ENCODE peak calls at places on chromosome 3, in five cellular contexts. One of them, this sample, is unnamed.

GRCh38 chr3:183513046-183513706 is 42.3 kb downstream of the KLHL6 start:
- DNase-seq in left ventricle myocardium inferior: no peak
- DNase-seq in adrenal gland: no peak
- DNase-seq in Karpas-422: peak; percentile 78
- DNase-seq in small intestine: no peak
- DNase-seq in this sample: no peak

GRCh38 chr3:189529889-189530288 is 101.3 kb upstream of the TP63 start:
- DNase-seq in left ventricle myocardium inferior: no peak
- DNase-seq in Karpas-422: no peak
- DNase-seq in small intestine: no peak
- DNase-seq in adrenal gland: no peak
- DNase-seq in this sample: no peak

GRCh38 chr3:71492566-71492965 is 91.0 kb downstream of the FOXP1 start:
- DNase-seq in left ventricle myocardium inferior: no peak
- DNase-seq in small intestine: no peak
- DNase-seq in Karpas-422: peak; percentile 65
- DNase-seq in adrenal gland: no peak
- DNase-seq in this sample: no peak

GRCh38 chr3:141414141-141414689 is 45.9 kb downstream of the ZBTB38 start:
- DNase-seq in adrenal gland: peak; percentile 64
- DNase-seq in left ventricle myocardium inferior: no peak
- DNase-seq in Karpas-422: no peak
- DNase-seq in small intestine: no peak
- DNase-seq in this sample: no peak

GRCh38 chr3:196994056-196994455 is 25.4 kb upstream of the PIGZ start:
- DNase-seq in left ventricle myocardium inferior: no peak
- DNase-seq in small intestine: no peak
- DNase-seq in Karpas-422: no peak
- DNase-seq in adrenal gland: no peak
- DNase-seq in this sample: no peak

GRCh38 chr3:182315313-182315712 is 478.0 kb upstream of the ATP11B start:
- DNase-seq in adrenal gland: no peak
- DNase-seq in left ventricle myocardium inferior: no peak
- DNase-seq in small intestine: no peak
- DNase-seq in Karpas-422: no peak
- DNase-seq in this sample: no peak

GRCh38 chr3:15812183-15812582 is 14.4 kb upstream of the ANKRD28 start:
- DNase-seq in Karpas-422: peak; percentile 75
- DNase-seq in adrenal gland: no peak
- DNase-seq in small intestine: no peak
- DNase-seq in left ventricle myocardium inferior: no peak
- DNase-seq in this sample: no peak

GRCh38 chr3:121111914-121112612 is 204.1 kb downstream of the STXBP5L start:
- DNase-seq in left ventricle myocardium inferior: no peak
- DNase-seq in adrenal gland: no peak
- DNase-seq in small intestine: no peak
- DNase-seq in Karpas-422: no peak
- DNase-seq in this sample: no peak

GRCh38 chr3:13133471-13133981 is 60.3 kb upstream of the IQSEC1 start:
- DNase-seq in Karpas-422: no peak
- DNase-seq in adrenal gland: peak; percentile 81
- DNase-seq in small intestine: no peak
- DNase-seq in left ventricle myocardium inferior: no peak
- DNase-seq in this sample: no peak

GRCh38 chr3:32424581-32425250 is 33.1 kb downstream of the CMTM7 start:
- DNase-seq in left ventricle myocardium inferior: no peak
- DNase-seq in Karpas-422: no peak
- DNase-seq in adrenal gland: no peak
- DNase-seq in small intestine: no peak
- DNase-seq in this sample: no peak

GRCh38 chr3:32423534-32423933 is 31.9 kb downstream of the CMTM7 start:
- DNase-seq in small intestine: no peak
- DNase-seq in Karpas-422: no peak
- DNase-seq in adrenal gland: no peak
- DNase-seq in left ventricle myocardium inferior: no peak
- DNase-seq in this sample: no peak

GRCh38 chr3:32422943-32423342 is 31.3 kb downstream of the CMTM7 start:
- DNase-seq in small intestine: no peak
- DNase-seq in Karpas-422: no peak
- DNase-seq in adrenal gland: no peak
- DNase-seq in left ventricle myocardium inferior: no peak
- DNase-seq in this sample: no peak

GRCh38 chr3:32421991-32422859 is 30.6 kb downstream of the CMTM7 start:
- DNase-seq in Karpas-422: no peak
- DNase-seq in small intestine: peak; percentile 59
- DNase-seq in adrenal gland: peak; percentile 93
- DNase-seq in left ventricle myocardium inferior: peak; percentile 91
- DNase-seq in this sample: peak; percentile 80

DNA sequence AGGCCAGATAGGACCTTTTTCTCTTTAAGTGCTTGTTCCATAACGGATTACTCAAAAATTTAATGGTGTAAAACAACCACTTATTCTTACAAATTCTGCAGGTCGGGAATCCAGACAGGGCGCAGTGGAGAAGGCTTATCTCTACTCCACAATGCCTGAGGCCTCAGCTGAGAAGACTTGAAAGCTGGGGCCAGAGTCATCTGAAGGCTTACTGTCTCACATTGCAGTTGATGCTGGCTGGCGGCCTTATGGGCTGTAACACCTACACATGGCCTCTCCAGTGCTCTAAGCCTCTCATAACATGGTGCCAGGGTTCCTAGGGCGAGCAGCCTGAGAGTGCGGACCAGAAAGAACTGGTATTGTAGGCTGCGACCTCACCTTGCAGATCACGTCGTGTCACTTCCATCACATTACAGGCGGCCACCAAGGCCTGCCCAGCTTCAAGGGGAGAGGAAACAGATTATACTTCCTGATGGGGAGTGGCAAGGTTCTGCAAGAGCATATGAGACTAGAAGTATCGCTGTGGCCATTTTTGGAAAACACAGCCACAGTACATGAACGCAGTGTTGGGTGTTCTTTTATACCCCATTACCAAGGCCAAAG is 32.4 kb downstream of the CMTM7 start:
- DNase-seq in adrenal gland: no peak
- DNase-seq in Karpas-422: no peak
- DNase-seq in small intestine: peak; percentile 36
- DNase-seq in left ventricle myocardium inferior: no peak
- DNase-seq in this sample: no peak
- H3K27ac ChIP-seq in adrenal gland: no peak overlapping the region
- H3K27ac ChIP-seq in Karpas-422: no peak overlapping the region
- H3K27ac ChIP-seq in small intestine: peak overlapping the region; percentile 59
- H3K27ac ChIP-seq in left ventricle myocardium inferior: no peak overlapping the region
- H3K27ac ChIP-seq in this sample: no peak overlapping the region

DNA sequence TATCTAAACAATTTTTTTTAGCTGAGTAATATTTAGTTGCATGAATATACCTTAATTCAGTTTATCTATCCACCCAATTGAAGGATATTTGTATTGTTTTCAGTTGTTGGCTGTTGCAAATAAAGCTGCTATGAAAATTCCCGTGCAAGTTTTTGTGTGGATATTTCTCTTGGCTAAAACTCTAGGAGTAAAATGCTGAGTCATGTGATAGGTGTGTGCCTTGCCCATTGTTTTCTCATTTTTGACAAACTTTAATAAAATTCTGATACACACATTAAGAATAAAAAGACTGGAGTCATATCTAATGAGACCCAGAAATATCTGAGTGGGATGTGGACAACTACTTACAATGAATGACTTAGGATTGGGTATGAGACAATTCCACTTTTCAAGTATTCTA is 78.6 kb downstream of the MDFIC2 start:
- DNase-seq in adrenal gland: no peak
- DNase-seq in left ventricle myocardium inferior: no peak
- DNase-seq in small intestine: no peak
- DNase-seq in Karpas-422: no peak
- DNase-seq in this sample: no peak
- H3K9me3 ChIP-seq in adrenal gland: no peaks in the 10 kb centered on the region
- H3K9me3 ChIP-seq in left ventricle myocardium inferior: peaks cover 6% of the 10 kb centered on the region
- H3K9me3 ChIP-seq in small intestine: no peaks in the 10 kb centered on the region
- H3K9me3 ChIP-seq in Karpas-422: no peaks in the 10 kb centered on the region
- H3K9me3 ChIP-seq in this sample: no peaks in the 10 kb centered on the region

DNA sequence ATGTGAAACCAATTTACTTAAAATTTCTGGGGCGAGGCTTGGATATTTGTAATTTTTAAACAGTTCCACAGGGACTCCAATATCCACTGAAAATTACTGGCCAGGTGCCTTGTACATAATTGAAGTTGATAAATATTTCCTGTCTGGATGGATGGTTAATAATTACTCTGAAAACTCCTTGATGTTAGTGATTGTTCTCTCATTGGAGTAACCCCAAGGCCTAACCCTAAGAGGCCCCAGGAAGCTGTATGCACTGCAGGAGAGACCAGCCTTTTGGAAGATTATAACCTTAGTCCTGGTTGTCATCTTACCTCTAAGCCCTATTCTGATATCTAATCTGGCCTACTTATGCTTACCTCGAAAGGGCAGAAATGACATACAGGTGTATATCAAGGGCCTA is 25.6 kb upstream of the EPHB1 start:
- DNase-seq in small intestine: peak; percentile 71
- DNase-seq in Karpas-422: no peak
- DNase-seq in left ventricle myocardium inferior: no peak
- DNase-seq in adrenal gland: no peak
- DNase-seq in this sample: no peak
- H3K4me1 ChIP-seq in small intestine: no peaks in the 10 kb centered on the region
- H3K4me1 ChIP-seq in Karpas-422: no peaks in the 10 kb centered on the region
- H3K4me1 ChIP-seq in left ventricle myocardium inferior: no peaks in the 10 kb centered on the region
- H3K4me1 ChIP-seq in adrenal gland: no peaks in the 10 kb centered on the region
- H3K4me1 ChIP-seq in this sample: no peaks in the 10 kb centered on the region

DNA sequence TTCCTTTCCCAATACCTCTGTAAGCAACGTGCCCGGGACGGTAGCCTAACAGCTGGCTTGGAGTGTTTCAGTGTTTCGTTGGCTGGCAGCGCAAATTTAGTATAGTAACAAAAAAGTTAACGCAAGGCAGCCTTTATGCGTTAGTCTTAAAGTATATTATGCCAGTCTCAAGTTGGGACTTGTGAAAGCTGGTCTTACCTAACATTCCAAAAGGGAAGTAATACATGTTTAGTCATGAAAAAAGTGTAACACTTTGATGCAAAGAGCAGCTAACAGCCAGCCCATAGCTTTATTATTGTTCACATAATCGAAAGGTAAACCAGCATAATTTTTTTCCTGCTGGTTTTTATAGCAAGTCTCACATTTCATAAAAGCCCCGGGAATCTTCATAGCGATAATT is 2.3 kb upstream of the GPR87 start:
- DNase-seq in adrenal gland: no peak
- DNase-seq in left ventricle myocardium inferior: no peak
- DNase-seq in Karpas-422: no peak
- DNase-seq in small intestine: no peak
- DNase-seq in this sample: no peak
- H3K27ac ChIP-seq in adrenal gland: no peak overlapping the region
- H3K27ac ChIP-seq in left ventricle myocardium inferior: no peak overlapping the region
- H3K27ac ChIP-seq in Karpas-422: no peak overlapping the region
- H3K27ac ChIP-seq in small intestine: no peak overlapping the region
- H3K27ac ChIP-seq in this sample: no peak overlapping the region

DNA sequence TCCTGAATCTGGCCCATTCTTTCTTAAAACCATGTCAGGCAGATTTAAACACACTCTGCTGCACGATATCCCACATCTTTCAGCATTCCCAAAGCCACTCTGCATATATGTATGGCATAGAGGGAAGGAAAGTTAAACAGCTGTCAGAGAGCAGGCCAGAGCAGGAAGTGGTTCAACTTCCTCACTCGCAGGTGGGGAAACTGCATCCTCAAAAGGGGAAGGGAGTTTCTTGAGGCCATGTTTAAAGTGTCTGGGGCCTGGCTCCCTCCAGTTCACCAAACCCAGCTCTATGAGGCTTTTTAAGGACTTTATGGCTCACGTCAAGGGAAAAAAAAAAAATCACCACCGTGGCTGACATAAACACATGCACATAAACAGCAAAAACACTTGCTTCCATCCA is 123.1 kb downstream of the OPA1 start:
- DNase-seq in Karpas-422: no peak
- DNase-seq in adrenal gland: no peak
- DNase-seq in small intestine: no peak
- DNase-seq in left ventricle myocardium inferior: no peak
- DNase-seq in this sample: no peak
- H3K9me3 ChIP-seq in Karpas-422: peaks cover 4% of the 10 kb centered on the region
- H3K9me3 ChIP-seq in adrenal gland: no peaks in the 10 kb centered on the region
- H3K9me3 ChIP-seq in small intestine: no peaks in the 10 kb centered on the region
- H3K9me3 ChIP-seq in left ventricle myocardium inferior: peaks cover 27% of the 10 kb centered on the region
- H3K9me3 ChIP-seq in this sample: no peaks in the 10 kb centered on the region

GRCh38 chr3:74465652-74466415 is 148.6 kb downstream of the CNTN3 start:
- DNase-seq in Karpas-422: no peak
- DNase-seq in adrenal gland: no peak
- DNase-seq in left ventricle myocardium inferior: no peak
- DNase-seq in small intestine: no peak
- DNase-seq in this sample: no peak

GRCh38 chr3:74469151-74469550 is 145.3 kb downstream of the CNTN3 start:
- DNase-seq in left ventricle myocardium inferior: no peak
- DNase-seq in Karpas-422: no peak
- DNase-seq in adrenal gland: no peak
- DNase-seq in small intestine: no peak
- DNase-seq in this sample: no peak

GRCh38 chr3:74469713-74470112 is 144.7 kb downstream of the CNTN3 start:
- DNase-seq in left ventricle myocardium inferior: no peak
- DNase-seq in adrenal gland: no peak
- DNase-seq in Karpas-422: no peak
- DNase-seq in small intestine: no peak
- DNase-seq in this sample: no peak

GRCh38 chr3:74470313-74470712 is 144.1 kb downstream of the CNTN3 start:
- DNase-seq in adrenal gland: no peak
- DNase-seq in left ventricle myocardium inferior: no peak
- DNase-seq in small intestine: no peak
- DNase-seq in Karpas-422: no peak
- DNase-seq in this sample: no peak
- H3K4me1 ChIP-seq in adrenal gland: no peaks in the 10 kb centered on the region
- H3K4me1 ChIP-seq in left ventricle myocardium inferior: no peaks in the 10 kb centered on the region
- H3K4me1 ChIP-seq in small intestine: no peaks in the 10 kb centered on the region
- H3K4me1 ChIP-seq in Karpas-422: no peaks in the 10 kb centered on the region
- H3K4me1 ChIP-seq in this sample: no peaks in the 10 kb centered on the region

DNA sequence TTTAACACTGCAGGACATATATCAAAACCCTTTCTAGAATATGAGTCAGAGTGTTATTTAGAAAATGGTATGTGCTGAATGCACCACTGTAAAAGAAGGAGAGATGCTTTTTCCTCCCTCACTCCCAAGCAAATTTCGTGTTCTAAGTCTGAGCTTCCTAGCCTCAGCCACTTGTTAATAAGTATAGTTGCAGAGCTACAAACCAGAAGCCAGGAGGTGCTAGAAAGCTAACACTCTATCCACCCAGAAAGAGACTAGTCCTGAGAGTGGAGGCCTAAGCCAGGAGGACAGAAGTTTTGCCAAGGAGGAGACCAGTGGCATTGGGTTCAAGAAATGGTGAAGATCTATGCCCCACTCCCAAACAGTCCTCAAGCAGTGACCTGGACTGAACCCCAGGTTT is 40.5 kb upstream of the GYG1 start:
- DNase-seq in Karpas-422: peak; percentile 70
- DNase-seq in left ventricle myocardium inferior: no peak
- DNase-seq in adrenal gland: no peak
- DNase-seq in small intestine: peak; percentile 9
- DNase-seq in this sample: no peak
- H3K27ac ChIP-seq in Karpas-422: no peak overlapping the region
- H3K27ac ChIP-seq in left ventricle myocardium inferior: no peak overlapping the region
- H3K27ac ChIP-seq in adrenal gland: no peak overlapping the region
- H3K27ac ChIP-seq in small intestine: no peak overlapping the region
- H3K27ac ChIP-seq in this sample: peak overlapping the region; percentile 72

DNA sequence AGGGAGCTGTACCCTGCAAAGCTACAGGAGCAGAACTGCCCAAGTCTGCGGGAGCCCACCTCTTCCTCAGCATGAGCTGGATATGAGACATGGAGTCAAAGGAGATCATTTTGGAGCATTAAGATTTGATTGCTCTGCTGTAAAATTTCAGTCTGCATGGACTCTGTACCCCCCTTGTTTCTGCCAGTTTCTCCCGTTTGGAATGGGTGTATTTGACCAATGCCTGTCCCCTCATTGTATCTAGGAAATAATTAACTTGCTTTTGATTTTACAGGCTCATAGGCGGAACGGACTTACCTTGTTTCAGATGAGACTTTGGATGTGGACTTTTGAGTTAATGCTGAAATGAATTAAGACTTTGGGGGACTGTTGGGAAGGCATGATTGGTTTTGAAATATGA is 18.3 kb downstream of the RNF13 start:
- DNase-seq in small intestine: no peak
- DNase-seq in adrenal gland: no peak
- DNase-seq in left ventricle myocardium inferior: no peak
- DNase-seq in Karpas-422: no peak
- DNase-seq in this sample: no peak
- H3K9me3 ChIP-seq in small intestine: no peaks in the 10 kb centered on the region
- H3K9me3 ChIP-seq in adrenal gland: no peaks in the 10 kb centered on the region
- H3K9me3 ChIP-seq in left ventricle myocardium inferior: peaks cover 49% of the 10 kb centered on the region
- H3K9me3 ChIP-seq in Karpas-422: peaks cover 55% of the 10 kb centered on the region
- H3K9me3 ChIP-seq in this sample: no peaks in the 10 kb centered on the region